ENCODE peak calls at places on chromosomes 13 and 19, in four cellular contexts. J is activated CD4-positive, alpha-beta T cell treated with anti-CD3 and anti-CD28 coated beads, Interleukin-2, amount 10 ng/mL, durations not matched to agents 7 days and 5 days; A is heart right ventricle; W is stimulated activated CD4-positive, alpha-beta T cell treated with anti-CD3 and anti-CD28 coated beads, Interleukin-2, amount 100 ng/mL, for 24 hours. X is an unnamed sample.

GRCh38 chr19:48393559-48394330 is at the start of gene GRIN2D:
- DNase-seq in J (no peak), A (no peak), W (no peak), X (no peak)

GRCh38 chr19:45815501-45816216 is 551 bp upstream of the RSPH6A start:
- DNase-seq in J (no peak), A (peak), W (no peak), X (no peak)

GRCh38 chr13:76879876-76880270 is 6.3 kb downstream of the KCTD12 start:
- DNase-seq in J (no peak), A (no peak), W (no peak), X (no peak)

GRCh38 chr13:46321494-46322225 is 65.4 kb downstream of the RUBCNL start:
- DNase-seq in J (peak), A (peak), W (peak), X (peak)

GRCh38 chr13:48976677-48977625 is 1.2 kb downstream of the FNDC3A start:
- DNase-seq in J (no peak), A (no peak), W (no peak), X (no peak)

GRCh38 chr13:35472308-35473008 is 4.0 kb downstream of the MAB21L1 start:
- DNase-seq in J (peak), A (no peak), W (no peak), X (no peak)

GRCh38 chr19:800360-801029 is 3.2 kb downstream of the PTBP1 start:
- DNase-seq in J (no peak), A (no peak), W (no peak), X (no peak)

GRCh38 chr19:4557971-4558941 is 1.2 kb downstream of the SEMA6B start:
- DNase-seq in J (peak), A (no peak), W (peak), X (no peak)

GRCh38 chr13:107907065-107907464 is 308.3 kb downstream of the LIG4 start:
- DNase-seq in J (no peak), A (no peak), W (no peak), X (no peak)

GRCh38 chr19:3646336-3647092 is 19.9 kb upstream of the CACTIN start:
- DNase-seq in J (no peak), A (no peak), W (no peak), X (no peak)

GRCh38 chr13:48006396-48006795 is 5.3 kb upstream of the SUCLA2 start:
- DNase-seq in J (no peak), A (no peak), W (no peak), X (no peak)

GRCh38 chr19:40421468-40421778 is 4.4 kb downstream of the SERTAD1 start:
- DNase-seq in J (no peak), A (no peak), W (no peak), X (no peak)

GRCh38 chr13:27424246-27425150 is at the start of gene GTF3A:
- DNase-seq in J (peak), A (peak), W (peak), X (peak)

GRCh38 chr19:19405919-19406877 is 723 bp downstream of the GATAD2A start:
- DNase-seq in J (peak), A (peak), W (peak), X (peak)

GRCh38 chr19:14383898-14384669 is 2.8 kb downstream of the ADGRE5 start:
- DNase-seq in J (peak), A (no peak), W (peak), X (peak)

GRCh38 chr13:113489549-113490495 is 689 bp downstream of the DCUN1D2 start:
- DNase-seq in J (peak), A (peak), W (peak), X (peak)

GRCh38 chr19:54164369-54165068 is 5.0 kb upstream of the LENG1 start:
- DNase-seq in J (peak), A (peak), W (peak), X (no peak)

GRCh38 chr19:737591-738093 is 13.3 kb upstream of the MISP start:
- DNase-seq in J (peak), A (no peak), W (peak), X (no peak)

GRCh38 chr19:43634877-43635560 is 4.6 kb downstream of the CADM4 start:
- DNase-seq in J (no peak), A (no peak), W (no peak), X (no peak)

GRCh38 chr19:12723643-12724426 is at the start of gene TNPO2:
- DNase-seq in J (peak), A (peak), W (peak), X (no peak)

GRCh38 chr13:66585669-66586203 is 644.4 kb downstream of the PCDH9 start:
- DNase-seq in J (no peak), A (no peak), W (no peak), X (no peak)

X was measured in GM04504.